ENCODE peak calls at places on chromosomes 7 and 10, in four cellular contexts. B is CD8-positive, alpha-beta T cell; A is B cell; Q is left ventricle myocardium inferior. G is an unnamed sample.

GRCh38 chr7:73703985-73704639 is 15.4 kb downstream of the STX1A start:
- DNase-seq in Q (peak; percentile 45), B (peak; percentile 44), A (peak; percentile 86), G (no peak)

GRCh38 chr7:39567294-39567693 is 1.1 kb downstream of the YAE1 start:
- DNase-seq in Q (no peak), A (no peak), B (no peak), G (no peak)

GRCh38 chr10:28714401-28715053 is 37.2 kb downstream of the BAMBI start:
- DNase-seq in A (no peak), Q (no peak), B (no peak), G (no peak)

GRCh38 chr10:75956624-75957023 is 525.2 kb downstream of the LRMDA start:
- DNase-seq in A (no peak), Q (no peak), B (no peak), G (no peak)

GRCh38 chr7:124457841-124458240 is 307.8 kb downstream of the GPR37 start:
- DNase-seq in A (no peak), Q (no peak), B (no peak), G (no peak)

GRCh38 chr10:97494863-97495506 is 3.2 kb downstream of the MMS19 start:
- DNase-seq in A (no peak), B (peak; percentile 20), Q (no peak), G (no peak)

GRCh38 chr7:85730016-85730415 is 543.2 kb upstream of the SEMA3D start:
- DNase-seq in A (no peak), B (no peak), Q (no peak), G (no peak)

GRCh38 chr10:19811517-19811916 is 4.7 kb upstream of the PLXDC2 start:
- DNase-seq in Q (no peak), A (no peak), B (no peak), G (no peak)

GRCh38 chr10:95414016-95414830 is 123.4 kb upstream of the PDLIM1 start:
- DNase-seq in Q (no peak), A (no peak), B (no peak), G (no peak)

GRCh38 chr7:134315679-134316538 is 821 bp downstream of the SLC35B4 start:
- DNase-seq in B (peak; percentile 9), A (no peak), Q (no peak), G (no peak)

GRCh38 chr7:23315366-23315765 is 16.2 kb downstream of the MALSU1 start:
- DNase-seq in Q (no peak), B (no peak), A (no peak), G (no peak)

GRCh38 chr7:81960026-81960425 is 190.2 kb upstream of the HGF start:
- DNase-seq in B (no peak), A (no peak), Q (no peak), G (no peak)

GRCh38 chr7:81957517-81957916 is 187.7 kb upstream of the HGF start:
- DNase-seq in B (no peak), Q (no peak), A (no peak), G (no peak)

DNA sequence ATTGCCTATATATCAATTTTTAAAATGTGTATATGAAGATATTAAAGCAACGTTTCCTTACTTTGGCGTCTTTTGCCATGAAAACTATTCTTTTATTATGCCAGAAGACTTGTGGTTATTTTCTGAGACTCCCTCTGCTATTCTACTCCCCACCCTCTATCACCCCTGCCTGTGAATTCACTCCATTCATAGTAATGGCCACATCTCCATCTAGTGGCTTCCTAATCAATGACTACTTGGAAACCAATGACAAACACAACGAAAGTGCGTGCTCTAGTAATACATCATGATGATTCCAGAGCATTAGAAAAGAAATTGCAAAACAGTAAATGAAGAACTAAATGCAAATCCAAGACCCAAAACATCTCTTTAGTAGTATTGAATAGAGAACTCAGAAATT is 186.7 kb upstream of the HGF start:
- DNase-seq in A (no peak), B (no peak), Q (no peak), G (no peak)
- TF ChIP-seq CTCF in A (no peak), B (no peak), Q (peak; percentile 62), G (no peak)

GRCh38 chr7:131544449-131545425 is 11.7 kb downstream of the PODXL start:
- DNase-seq in Q (no peak), B (no peak), A (no peak), G (no peak)
- TF ChIP-seq CTCF in Q (peak; percentile 41), B (no peak), A (peak; percentile 9), G (no peak)

DNA sequence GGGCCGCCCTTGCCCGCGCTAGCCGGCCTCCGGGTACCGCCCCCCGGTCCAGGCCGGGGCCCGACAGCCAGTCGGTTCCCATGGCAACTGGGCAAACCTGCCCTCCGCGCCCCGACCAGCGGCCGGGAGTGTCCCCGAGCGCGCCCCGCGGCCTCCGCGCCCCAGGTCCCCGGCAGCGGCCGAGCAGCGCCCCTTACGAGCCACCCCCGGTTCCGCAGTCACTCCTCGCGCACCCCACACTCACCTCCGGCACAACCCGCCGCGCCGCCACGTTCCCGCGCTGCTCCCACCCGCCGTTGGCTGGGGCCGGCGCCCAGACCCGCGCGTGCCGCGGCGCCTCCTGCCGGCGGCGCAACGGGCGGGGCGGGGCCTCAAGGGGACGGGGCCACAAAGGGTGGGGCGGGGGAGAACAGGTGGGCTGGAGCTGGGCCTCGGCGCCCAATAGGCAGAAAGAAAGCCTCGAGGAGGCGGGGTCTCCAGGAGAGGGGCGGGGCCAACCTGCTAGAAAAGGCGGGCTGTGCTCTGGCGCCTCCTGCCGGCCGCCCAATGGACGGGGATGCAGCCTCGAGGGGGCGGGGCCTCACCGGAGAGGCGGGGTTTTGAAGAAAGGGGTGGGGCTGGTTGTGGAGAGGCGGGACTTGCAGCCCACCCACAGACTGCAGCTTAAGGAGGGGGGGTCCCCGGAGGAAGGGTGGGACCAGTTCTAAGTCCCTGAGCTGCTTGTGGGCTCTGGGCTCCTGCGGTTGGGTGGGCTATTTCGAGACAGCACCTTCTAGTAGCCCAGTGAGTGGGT is at the start of gene RADIL:
- DNase-seq in B (peak; percentile 85), Q (peak; percentile 92), A (peak; percentile 84), G (peak; percentile 76)
- TF ChIP-seq CTCF in B (peak; percentile 60), Q (peak; percentile 92), A (peak; percentile 60), G (no peak)

DNA sequence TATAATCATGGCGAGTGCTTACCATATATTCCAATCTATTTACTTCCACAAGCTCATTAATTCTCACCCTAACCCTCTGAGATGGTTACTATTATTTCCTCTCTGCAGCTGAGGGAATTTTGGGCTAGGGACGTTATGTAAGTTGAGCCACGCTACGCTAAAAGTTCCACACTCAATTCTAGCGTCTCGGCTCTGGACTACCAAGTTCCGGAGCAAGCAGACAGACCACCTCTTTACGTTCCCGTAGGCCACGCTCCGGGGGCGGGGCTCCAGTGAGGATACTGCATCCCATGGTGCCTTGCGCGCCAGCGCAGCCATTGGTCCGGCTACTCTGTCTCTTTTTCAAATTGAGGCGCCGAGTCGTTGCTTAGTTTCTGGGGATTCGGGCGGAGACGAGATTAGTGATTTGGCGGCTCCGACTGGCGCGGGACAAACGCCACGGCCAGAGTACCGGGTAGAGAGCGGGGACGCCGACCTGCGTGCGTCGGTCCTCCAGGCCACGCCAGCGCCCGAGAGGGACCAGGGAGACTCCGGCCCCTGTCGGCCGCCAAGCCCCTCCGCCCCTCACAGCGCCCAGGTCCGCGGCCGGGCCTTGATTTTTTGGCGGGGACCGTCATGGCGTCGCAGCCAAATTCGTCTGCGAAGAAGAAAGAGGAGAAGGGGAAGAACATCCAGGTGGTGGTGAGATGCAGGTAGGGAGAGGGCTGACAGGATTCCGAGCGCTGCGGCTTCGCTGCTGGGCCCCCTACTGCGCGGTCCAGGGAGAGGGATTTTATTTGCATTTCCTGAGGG is at the start of gene KIF11:
- DNase-seq in Q (peak; percentile 99), B (peak; percentile 96), A (peak; percentile 87), G (peak; percentile 95)
- TF ChIP-seq CTCF in Q (no peak), B (no peak), A (no peak), G (no peak)

G was measured in omental fat pad.